ENCODE peak calls at places on chromosomes 12 and 14, in six cellular contexts. B, N, R, Z, X and F are unnamed samples.

GRCh38 chr14:51527073-51527472 is 124.6 kb upstream of the FRMD6 start:
- DNase-seq in B (no peak), N (no peak), R (no peak), Z (peak), X (no peak), F (no peak)

GRCh38 chr12:75628511-75628910 is 117.1 kb upstream of the KRR1 start:
- DNase-seq in B (no peak), N (no peak), R (no peak), Z (no peak), X (no peak), F (no peak)

GRCh38 chr14:64289571-64289970 is 4.6 kb downstream of the ESR2 start:
- DNase-seq in B (no peak), N (no peak), R (no peak), Z (no peak), X (no peak), F (no peak)

GRCh38 chr14:101027966-101028365 is 124.4 kb upstream of the RTL1 start:
- DNase-seq in B (no peak), N (no peak), R (no peak), Z (no peak), X (no peak), F (no peak)

GRCh38 chr12:123094349-123095073 is 56.4 kb downstream of the PITPNM2 start:
- DNase-seq in B (peak), N (peak), R (peak), Z (peak), X (no peak), F (no peak)

GRCh38 chr12:92496790-92497189 is 206.0 kb upstream of the PLEKHG7 start:
- DNase-seq in B (no peak), N (no peak), R (no peak), Z (no peak), X (no peak), F (no peak)

GRCh38 chr12:102816816-102817434 is 100.1 kb downstream of the PAH start:
- DNase-seq in B (peak), N (no peak), R (peak), Z (no peak), X (no peak), F (peak)

GRCh38 chr14:25400607-25401206 is 350.8 kb upstream of the STXBP6 start:
- DNase-seq in B (peak), N (peak), R (no peak), Z (no peak), X (no peak), F (no peak)

GRCh38 chr12:80269953-80270552 is 170.7 kb downstream of the OTOGL start:
- DNase-seq in B (peak), N (no peak), R (peak), Z (peak), X (no peak), F (peak)

GRCh38 chr14:64771161-64771560 is 66.9 kb downstream of the PLEKHG3 start:
- DNase-seq in B (no peak), N (no peak), R (no peak), Z (no peak), X (no peak), F (no peak)

GRCh38 chr14:34682787-34683321 is 31.5 kb downstream of the CFL2 start:
- DNase-seq in B (no peak), N (no peak), R (no peak), Z (no peak), X (no peak), F (peak)

GRCh38 chr12:12180136-12180535 is 86.7 kb downstream of the LRP6 start:
- DNase-seq in B (no peak), N (no peak), R (no peak), Z (no peak), X (no peak), F (no peak)

GRCh38 chr14:69632752-69633151 is 21.4 kb downstream of the SUSD6 start:
- DNase-seq in B (no peak), N (no peak), R (no peak), Z (no peak), X (no peak), F (no peak)

GRCh38 chr12:30908389-30909087 is 18.0 kb upstream of the TSPAN11 start:
- DNase-seq in B (no peak), N (peak), R (no peak), Z (peak), X (no peak), F (no peak)

GRCh38 chr14:86646688-86647687 is 1117.0 kb downstream of the FLRT2 start:
- DNase-seq in B (no peak), N (no peak), R (no peak), Z (no peak), X (no peak), F (no peak)

GRCh38 chr12:25701290-25701689 is 148.2 kb upstream of the LMNTD1 start:
- DNase-seq in B (no peak), N (no peak), R (no peak), Z (no peak), X (no peak), F (no peak)

GRCh38 chr12:95532851-95533250 is 18.4 kb downstream of the USP44 start:
- DNase-seq in B (no peak), N (no peak), R (no peak), Z (no peak), X (no peak), F (no peak)

GRCh38 chr14:56199095-56199975 is 81.1 kb downstream of the PELI2 start:
- DNase-seq in B (no peak), N (peak), R (peak), Z (peak), X (no peak), F (peak)

GRCh38 chr14:59028476-59029202 is 159.8 kb upstream of the DAAM1 start:
- DNase-seq in B (peak), N (peak), R (peak), Z (peak), X (peak), F (peak)

GRCh38 chr14:28161040-28161439 is 605.5 kb upstream of the FOXG1 start:
- DNase-seq in B (no peak), N (no peak), R (no peak), Z (no peak), X (no peak), F (no peak)

GRCh38 chr14:96821501-96821900 is 24.3 kb downstream of the VRK1 start:
- DNase-seq in B (no peak), N (no peak), R (no peak), Z (no peak), X (no peak), F (no peak)

GRCh38 chr14:59346796-59347510 is 118.2 kb downstream of the GPR135 start:
- DNase-seq in B (no peak), N (no peak), R (no peak), Z (no peak), X (no peak), F (no peak)

GRCh38 chr14:76829650-76830421 is 3.6 kb downstream of the LRRC74A start:
- DNase-seq in B (no peak), N (no peak), R (no peak), Z (no peak), X (no peak), F (no peak)

GRCh38 chr12:65156366-65156831 is 13.0 kb upstream of the LEMD3 start:
- DNase-seq in B (no peak), N (no peak), R (no peak), Z (no peak), X (no peak), F (peak)

GRCh38 chr12:123478762-123479161 is 20.8 kb downstream of the SNRNP35 start:
- DNase-seq in B (no peak), N (no peak), R (no peak), Z (no peak), X (no peak), F (no peak)

GRCh38 chr12:8146416-8146771 is 10.4 kb upstream of the ZNF705A start:
- DNase-seq in B (no peak), N (no peak), R (no peak), Z (no peak), X (no peak), F (no peak)

GRCh38 chr14:37864861-37865718 is 269.7 kb downstream of the TTC6 start:
- DNase-seq in B (peak), N (no peak), R (no peak), Z (no peak), X (no peak), F (no peak)

GRCh38 chr12:12561305-12562015 is 1.2 kb downstream of the DUSP16 start:
- DNase-seq in B (peak), N (peak), R (no peak), Z (no peak), X (peak), F (no peak)

GRCh38 chr14:31291210-31291609 is 83.6 kb upstream of the HECTD1 start:
- DNase-seq in B (no peak), N (no peak), R (no peak), Z (no peak), X (no peak), F (no peak)

GRCh38 chr12:12883369-12884001 is 7.9 kb upstream of the GPRC5A start:
- DNase-seq in B (peak), N (no peak), R (peak), Z (no peak), X (no peak), F (no peak)

GRCh38 chr14:78005325-78005724 is 164.8 kb upstream of the NRXN3 start:
- DNase-seq in B (no peak), N (no peak), R (peak), Z (no peak), X (no peak), F (peak)

GRCh38 chr14:93033039-93033982 is 82.4 kb downstream of the ITPK1 start:
- DNase-seq in B (no peak), N (no peak), R (no peak), Z (no peak), X (no peak), F (no peak)

GRCh38 chr14:93032301-93032929 is 83.3 kb downstream of the ITPK1 start:
- DNase-seq in B (no peak), N (no peak), R (no peak), Z (no peak), X (no peak), F (no peak)

GRCh38 chr14:93035585-93035916 is 80.2 kb downstream of the ITPK1 start:
- DNase-seq in B (no peak), N (no peak), R (no peak), Z (no peak), X (no peak), F (no peak)

GRCh38 chr14:93034671-93034994 is 81.1 kb downstream of the ITPK1 start:
- DNase-seq in B (no peak), N (no peak), R (no peak), Z (no peak), X (no peak), F (no peak)

DNA sequence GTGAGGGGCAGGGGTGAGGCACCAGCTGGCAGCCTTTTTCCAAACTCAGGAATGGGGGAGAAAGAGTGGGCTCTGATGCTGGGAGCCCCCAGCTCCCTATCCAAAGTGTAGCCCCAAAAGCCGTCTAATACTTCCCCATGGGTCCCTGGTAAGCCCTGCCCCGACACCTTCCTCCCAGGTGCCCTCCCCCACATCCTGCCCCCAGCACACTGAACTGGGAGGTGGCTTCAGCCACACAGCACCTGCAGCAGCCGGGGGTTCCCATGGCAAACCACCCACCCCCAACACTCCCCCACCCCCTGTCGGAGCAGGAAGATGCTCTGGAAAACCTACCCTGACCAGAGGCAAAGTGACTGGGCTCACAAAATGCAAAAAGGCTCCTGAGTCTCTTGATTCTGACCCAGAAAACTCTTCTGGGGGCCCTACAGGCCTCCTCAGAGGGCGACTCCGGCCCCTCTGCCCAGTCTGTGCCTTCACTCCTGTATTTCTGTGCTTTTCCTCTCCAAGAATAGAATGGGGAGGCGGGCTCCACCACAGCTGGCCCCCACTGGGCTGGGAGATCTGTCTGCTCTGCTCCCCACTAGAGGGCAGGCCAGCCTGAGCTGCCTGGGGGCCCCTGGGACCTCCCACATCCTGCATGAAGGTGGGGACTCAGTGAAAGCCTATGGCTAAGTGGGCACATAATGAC is 81.6 kb downstream of the ITPK1 start:
- DNase-seq in B (peak), N (no peak), R (no peak), Z (no peak), X (no peak), F (peak)
- TF ChIP-seq CTCF in B (peak), N (no peak), R (peak), Z (peak), X (peak), F (peak)

DNA sequence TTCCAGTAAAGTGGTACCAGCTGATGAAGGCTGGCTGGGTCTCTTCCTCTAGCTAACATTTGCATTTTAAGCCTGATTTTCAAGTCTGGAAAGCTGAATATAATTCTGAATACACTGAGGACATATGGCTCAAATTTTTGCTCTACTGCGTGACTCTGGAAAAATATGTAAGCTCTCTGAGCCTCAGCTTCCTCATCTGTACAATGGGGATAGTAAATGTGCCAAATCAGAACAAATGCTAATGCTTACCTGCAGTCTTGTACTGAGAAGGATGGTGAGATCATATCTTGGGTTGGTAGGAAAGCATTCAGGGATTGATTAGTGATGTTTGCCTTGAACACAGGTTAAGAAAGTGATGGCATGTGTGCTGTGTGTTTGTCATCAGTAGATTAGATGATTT is 14.6 kb downstream of the HNF1A start:
- DNase-seq in B (no peak), N (no peak), R (no peak), Z (no peak), X (no peak), F (no peak)
- TF ChIP-seq CTCF in B (no peak), N (no peak), R (no peak), Z (no peak), X (no peak), F (no peak)

GRCh38 chr14:53470351-53471043 is 317.4 kb upstream of the DDHD1 start:
- DNase-seq in B (no peak), N (no peak), R (no peak), Z (peak), X (no peak), F (no peak)
- TF ChIP-seq CTCF in B (no peak), N (no peak), R (no peak), Z (no peak), X (no peak), F (no peak)

DNA sequence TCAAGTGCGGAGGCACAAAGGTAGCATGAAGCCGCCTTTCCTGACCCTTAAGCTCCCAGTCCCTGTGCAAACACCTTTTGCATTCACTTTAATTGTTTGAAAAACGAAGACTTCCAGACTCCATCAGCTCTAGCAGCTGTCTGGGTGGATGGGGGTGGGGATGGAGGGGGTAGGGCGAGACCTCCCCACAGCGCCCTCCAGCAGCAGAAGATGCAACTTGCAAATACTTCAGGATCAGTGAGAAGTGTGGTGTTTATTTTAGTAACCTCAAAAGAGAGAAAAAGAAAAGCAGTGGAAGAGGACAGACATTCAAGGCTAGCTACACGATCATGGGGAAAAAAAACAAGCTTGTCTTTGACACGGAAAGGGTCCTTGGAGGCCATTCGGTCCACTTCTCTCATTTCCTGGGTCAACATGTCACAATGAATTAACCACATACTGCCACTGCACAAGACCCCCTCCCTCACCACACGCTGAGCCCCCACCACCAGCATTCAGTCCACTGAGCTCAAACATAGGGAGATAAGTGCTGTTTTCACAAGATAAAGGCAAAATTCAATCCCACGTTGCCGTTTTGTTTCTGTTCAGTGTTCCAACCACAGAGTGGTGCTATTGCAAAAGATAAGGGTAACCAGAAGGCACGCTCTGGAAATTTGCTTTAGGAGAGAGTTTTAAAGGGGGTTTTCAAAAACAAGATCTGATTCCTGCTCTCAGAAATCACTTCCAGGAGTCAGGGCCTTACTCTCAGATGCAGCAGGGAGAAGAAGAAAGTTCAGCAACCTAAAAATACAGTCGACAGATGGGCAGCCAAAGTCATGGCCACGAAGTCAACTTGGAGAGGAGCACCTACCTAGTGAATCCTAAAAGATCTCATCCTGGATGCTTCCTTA is 3.3 kb upstream of the NTF3 start:
- DNase-seq in B (peak), N (no peak), R (no peak), Z (no peak), X (no peak), F (no peak)
- TF ChIP-seq CTCF in B (peak), N (no peak), R (no peak), Z (peak), X (peak), F (no peak)

GRCh38 chr12:53061404-53062010 is 11.6 kb downstream of the TNS2 start:
- DNase-seq in B (peak), N (peak), R (peak), Z (no peak), X (no peak), F (no peak)
- TF ChIP-seq CTCF in B (peak), N (no peak), R (peak), Z (no peak), X (peak), F (no peak)

GRCh38 chr14:22002860-22003284 is 329.3 kb upstream of the OR4E1 start:
- DNase-seq in B (peak), N (no peak), R (no peak), Z (no peak), X (no peak), F (no peak)
- TF ChIP-seq CTCF in B (peak), N (no peak), R (peak), Z (peak), X (peak), F (no peak)

DNA sequence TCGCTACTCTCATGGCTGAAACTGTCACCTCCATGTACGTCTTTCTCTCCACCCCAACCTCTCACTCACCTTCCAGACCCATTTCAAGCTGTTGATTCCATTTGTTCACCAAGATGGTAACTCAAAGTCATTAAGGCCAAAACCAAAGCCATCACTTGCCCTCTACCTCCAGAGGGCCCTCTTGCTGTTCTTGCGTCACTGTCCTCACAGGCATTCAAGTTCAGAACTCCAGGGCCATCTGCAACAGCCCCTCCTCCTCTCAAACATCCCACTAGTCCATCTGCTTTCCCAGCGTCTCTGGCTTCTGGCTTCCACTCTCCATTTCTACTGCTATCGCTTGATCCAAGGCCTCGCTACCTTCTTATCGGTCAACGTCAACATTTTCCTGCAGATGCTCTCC is 74.5 kb downstream of the VWF start:
- DNase-seq in B (no peak), N (no peak), R (no peak), Z (no peak), X (no peak), F (no peak)
- TF ChIP-seq CTCF in B (no peak), N (no peak), R (no peak), Z (no peak), X (no peak), F (no peak)

GRCh38 chr12:27463826-27464554 is 17.5 kb downstream of the SMCO2 start:
- DNase-seq in B (no peak), N (no peak), R (no peak), Z (peak), X (no peak), F (no peak)
- TF ChIP-seq CTCF in B (no peak), N (no peak), R (no peak), Z (no peak), X (no peak), F (no peak)